ENCODE peak calls at places on chromosome 11, in eight cellular contexts. N, H, M, P, B, Q, U and J are unnamed samples.

GRCh38 chr11:97955595-97955994 is 1065.2 kb upstream of the CNTN5 start:
- DNase-seq in N (no peak), H (no peak), M (no peak), P (no peak), B (no peak), Q (no peak), U (no peak), J (no peak)

GRCh38 chr11:125141178-125141577 is 23.4 kb upstream of the PKNOX2 start:
- DNase-seq in N (no peak), H (no peak), M (no peak), P (no peak), B (no peak), Q (no peak), U (no peak), J (peak; percentile 7)

GRCh38 chr11:10818594-10818993 is 9.9 kb upstream of the EIF4G2 start:
- DNase-seq in N (no peak), H (peak; percentile 88), M (no peak), P (no peak), B (no peak), Q (no peak), U (no peak), J (no peak)

GRCh38 chr11:7160814-7161489 is 72.2 kb downstream of the RBMXL2 start:
- DNase-seq in N (no peak), H (no peak), M (no peak), P (no peak), B (no peak), Q (no peak), U (no peak), J (no peak)

GRCh38 chr11:61812736-61813411 is 3.9 kb downstream of the FADS1 start:
- DNase-seq in N (no peak), H (no peak), M (no peak), P (no peak), B (no peak), Q (no peak), U (no peak), J (no peak)

GRCh38 chr11:10920205-10920604 is 62.4 kb upstream of the ZBED5 start:
- DNase-seq in N (no peak), H (peak; percentile 67), M (no peak), P (no peak), B (no peak), Q (no peak), U (no peak), J (no peak)

GRCh38 chr11:130964393-130964792 is 48.1 kb upstream of the SNX19 start:
- DNase-seq in N (no peak), H (peak; percentile 34), M (no peak), P (no peak), B (no peak), Q (no peak), U (no peak), J (no peak)

GRCh38 chr11:73048446-73048845 is 93.7 kb downstream of the FCHSD2 start:
- DNase-seq in N (no peak), H (no peak), M (no peak), P (no peak), B (no peak), Q (no peak), U (no peak), J (no peak)

GRCh38 chr11:120649316-120649715 is 137.8 kb downstream of the GRIK4 start:
- DNase-seq in N (no peak), H (no peak), M (no peak), P (no peak), B (no peak), Q (no peak), U (no peak), J (no peak)

GRCh38 chr11:132999519-132999918 is 532.8 kb downstream of the OPCML start:
- DNase-seq in N (no peak), H (no peak), M (no peak), P (no peak), B (no peak), Q (no peak), U (no peak), J (no peak)

GRCh38 chr11:4704054-4704789 is at the start of gene MMP26:
- DNase-seq in N (no peak), H (no peak), M (no peak), P (no peak), B (no peak), Q (no peak), U (no peak), J (no peak)

GRCh38 chr11:34639545-34639944 is 18.7 kb downstream of the EHF start:
- DNase-seq in N (no peak), H (no peak), M (no peak), P (peak; percentile 90), B (peak; percentile 56), Q (peak; percentile 75), U (no peak), J (no peak)

GRCh38 chr11:63862923-63863322 is 24.0 kb downstream of the MARK2 start:
- DNase-seq in N (no peak), H (no peak), M (no peak), P (peak; percentile 85), B (peak; percentile 64), Q (peak; percentile 74), U (no peak), J (no peak)

GRCh38 chr11:93646399-93646798 is 15.1 kb upstream of the CEP295 start:
- DNase-seq in N (no peak), H (no peak), M (no peak), P (no peak), B (no peak), Q (no peak), U (no peak), J (no peak)

GRCh38 chr11:93645938-93646337 is 15.5 kb upstream of the CEP295 start:
- DNase-seq in N (no peak), H (no peak), M (no peak), P (no peak), B (no peak), Q (no peak), U (no peak), J (no peak)

GRCh38 chr11:93651052-93651451 is 10.4 kb upstream of the CEP295 start:
- DNase-seq in N (no peak), H (no peak), M (no peak), P (peak; percentile 74), B (no peak), Q (no peak), U (no peak), J (no peak)

GRCh38 chr11:93652161-93652597 is 9.3 kb upstream of the CEP295 start:
- DNase-seq in N (no peak), H (peak; percentile 68), M (no peak), P (peak; percentile 32), B (no peak), Q (peak; percentile 51), U (peak; percentile 36), J (peak; percentile 61)

DNA sequence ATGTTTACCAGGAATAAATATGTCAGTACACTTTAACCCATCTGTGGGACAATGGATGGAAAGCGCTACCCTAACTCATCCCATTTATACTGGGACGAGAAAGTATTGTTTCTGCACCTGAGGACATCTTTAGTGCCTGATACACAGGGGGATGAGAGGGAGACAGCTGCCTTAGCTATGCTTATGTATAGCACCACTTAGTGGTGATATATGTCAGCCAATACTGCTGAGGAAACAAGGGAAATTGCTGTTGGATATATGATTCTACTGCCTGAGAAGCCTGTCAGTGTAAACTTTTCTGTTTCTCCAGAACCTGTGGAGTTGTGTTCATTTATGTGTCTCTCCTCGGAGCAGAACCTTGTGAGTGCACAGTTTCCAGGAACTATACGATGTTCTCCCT is 13.3 kb upstream of the CEP295 start:
- DNase-seq in N (no peak), H (peak; percentile 8), M (no peak), P (peak; percentile 18), B (no peak), Q (no peak), U (no peak), J (no peak)
- TF ChIP-seq CTCF in N (peak; percentile 37), H (peak; percentile 31), M (no peak), P (peak; percentile 58), B (no peak), Q (no peak), U (no peak), J (no peak)

GRCh38 chr11:58640386-58641023 is 18.0 kb downstream of the CNTF start:
- DNase-seq in N (no peak), H (no peak), M (no peak), P (no peak), B (no peak), Q (no peak), U (no peak), J (no peak)
- TF ChIP-seq CTCF in N (no peak), H (no peak), M (no peak), P (no peak), B (no peak), Q (no peak), U (no peak), J (no peak)

DNA sequence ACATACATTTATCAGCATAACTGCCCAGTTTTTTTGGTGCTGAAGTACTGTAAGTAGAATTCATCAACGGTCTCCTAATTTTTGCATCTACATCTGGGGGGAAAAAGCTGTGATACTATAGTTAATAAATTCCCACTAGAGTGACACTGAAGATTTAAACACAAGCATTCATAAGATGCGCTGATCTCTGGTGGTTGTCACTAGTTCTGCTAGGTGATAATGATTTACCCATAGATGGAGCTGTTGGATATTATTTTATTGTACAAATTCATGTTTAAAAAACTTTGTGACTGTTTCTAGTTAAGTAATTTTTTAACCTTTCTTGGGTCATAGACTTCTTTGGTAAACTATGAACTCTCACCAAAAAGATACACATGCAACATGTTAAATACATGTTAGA is 106.6 kb downstream of the EMSY start:
- DNase-seq in N (no peak), H (no peak), M (no peak), P (no peak), B (no peak), Q (no peak), U (no peak), J (no peak)
- TF ChIP-seq CTCF in N (peak; percentile 57), H (no peak), M (peak; percentile 52), P (peak; percentile 26), B (peak; percentile 9), Q (peak; percentile 14), U (no peak), J (no peak)

GRCh38 chr11:119284344-119285157 is 32.4 kb downstream of the MCAM start:
- DNase-seq in N (no peak), H (peak; percentile 50), M (no peak), P (peak; percentile 10), B (no peak), Q (no peak), U (no peak), J (no peak)
- TF ChIP-seq CTCF in N (peak; percentile 65), H (peak; percentile 47), M (peak; percentile 65), P (peak; percentile 62), B (no peak), Q (peak; percentile 25), U (peak; percentile 19), J (no peak)

GRCh38 chr11:45853616-45854219 is 6.4 kb downstream of the CRY2 start:
- DNase-seq in N (peak; percentile 76), H (no peak), M (peak; percentile 70), P (no peak), B (no peak), Q (no peak), U (no peak), J (no peak)

GRCh38 chr11:45855308-45855707 is 8.0 kb downstream of the CRY2 start:
- DNase-seq in N (no peak), H (peak; percentile 21), M (no peak), P (no peak), B (no peak), Q (no peak), U (no peak), J (no peak)

GRCh38 chr11:45852018-45852711 is 4.9 kb downstream of the CRY2 start:
- DNase-seq in N (no peak), H (no peak), M (no peak), P (no peak), B (no peak), Q (no peak), U (no peak), J (no peak)

GRCh38 chr11:45850446-45850845 is 3.2 kb downstream of the CRY2 start:
- DNase-seq in N (no peak), H (peak; percentile 65), M (no peak), P (no peak), B (no peak), Q (no peak), U (no peak), J (no peak)

GRCh38 chr11:45852712-45853101 is 5.4 kb downstream of the CRY2 start:
- DNase-seq in N (peak; percentile 59), H (no peak), M (no peak), P (no peak), B (no peak), Q (no peak), U (no peak), J (no peak)
- TF ChIP-seq CTCF in N (no peak), H (peak; percentile 3), M (no peak), P (no peak), B (no peak), Q (no peak), U (no peak), J (no peak)